ENCODE peak calls at places on chromosomes 13 and 19, in four cellular contexts. P is HepG2, E is K562, X is SK-N-SH. C is an unnamed sample.

GRCh38 chr19:51799311-51799997 is 4.5 kb downstream of the FPR3 start:
- DNase-seq in P (peak), X (peak), E (peak), C (no peak)

GRCh38 chr13:89324582-89324981 is 1653.4 kb downstream of the SLITRK5 start:
- DNase-seq in P (no peak), E (no peak), X (no peak), C (no peak)

GRCh38 chr13:22594041-22594440 is 586.7 kb upstream of the SGCG start:
- DNase-seq in X (no peak), E (no peak), P (peak), C (no peak)

GRCh38 chr19:50910722-50911121 is 473 bp downstream of the KLK4 start:
- DNase-seq in E (no peak), X (no peak), P (no peak), C (no peak)

GRCh38 chr19:31139871-31140505 is 209.2 kb downstream of the TSHZ3 start:
- DNase-seq in P (no peak), E (no peak), X (no peak), C (no peak)

GRCh38 chr19:19214892-19215291 is 3.1 kb downstream of the NCAN start:
- DNase-seq in E (peak), X (no peak), P (peak), C (no peak)

GRCh38 chr13:80341098-80341701 is at the start of gene SPRY2:
- DNase-seq in E (peak), P (peak), X (peak), C (peak)

GRCh38 chr19:17337675-17338439 is 504 bp downstream of the GTPBP3 start:
- DNase-seq in X (peak), P (no peak), E (peak), C (no peak)

GRCh38 chr13:73416093-73416492 is 357.3 kb downstream of the KLF5 start:
- DNase-seq in E (no peak), P (no peak), X (no peak), C (no peak)

GRCh38 chr19:7831452-7831851 is 1.4 kb downstream of the EVI5L start:
- DNase-seq in X (no peak), E (peak), P (peak), C (peak)

GRCh38 chr13:63208811-63209210 is 1793.2 kb upstream of the PCDH20 start:
- DNase-seq in E (no peak), X (no peak), P (no peak), C (no peak)

GRCh38 chr19:32203161-32203560 is 142.2 kb upstream of the ZNF507 start:
- DNase-seq in E (no peak), X (no peak), P (no peak), C (no peak)

GRCh38 chr19:32231020-32231419 is 114.4 kb upstream of the ZNF507 start:
- DNase-seq in P (no peak), X (no peak), E (no peak), C (no peak)

GRCh38 chr19:14395710-14396338 is 14.6 kb downstream of the ADGRE5 start:
- DNase-seq in P (no peak), E (no peak), X (no peak), C (no peak)

GRCh38 chr13:113551081-113552000 is 33.2 kb upstream of the TFDP1 start:
- DNase-seq in X (peak), P (no peak), E (no peak), C (no peak)

GRCh38 chr13:29524641-29525040 is 70.8 kb downstream of the SLC7A1 start:
- DNase-seq in P (no peak), E (no peak), X (no peak), C (no peak)

GRCh38 chr13:29522044-29522685 is 73.3 kb downstream of the SLC7A1 start:
- DNase-seq in E (no peak), P (no peak), X (no peak), C (no peak)

GRCh38 chr13:29521336-29521735 is 74.2 kb downstream of the SLC7A1 start:
- DNase-seq in E (no peak), X (no peak), P (no peak), C (no peak)

GRCh38 chr13:29524176-29524575 is 71.3 kb downstream of the SLC7A1 start:
- DNase-seq in P (no peak), X (no peak), E (no peak), C (no peak)

DNA sequence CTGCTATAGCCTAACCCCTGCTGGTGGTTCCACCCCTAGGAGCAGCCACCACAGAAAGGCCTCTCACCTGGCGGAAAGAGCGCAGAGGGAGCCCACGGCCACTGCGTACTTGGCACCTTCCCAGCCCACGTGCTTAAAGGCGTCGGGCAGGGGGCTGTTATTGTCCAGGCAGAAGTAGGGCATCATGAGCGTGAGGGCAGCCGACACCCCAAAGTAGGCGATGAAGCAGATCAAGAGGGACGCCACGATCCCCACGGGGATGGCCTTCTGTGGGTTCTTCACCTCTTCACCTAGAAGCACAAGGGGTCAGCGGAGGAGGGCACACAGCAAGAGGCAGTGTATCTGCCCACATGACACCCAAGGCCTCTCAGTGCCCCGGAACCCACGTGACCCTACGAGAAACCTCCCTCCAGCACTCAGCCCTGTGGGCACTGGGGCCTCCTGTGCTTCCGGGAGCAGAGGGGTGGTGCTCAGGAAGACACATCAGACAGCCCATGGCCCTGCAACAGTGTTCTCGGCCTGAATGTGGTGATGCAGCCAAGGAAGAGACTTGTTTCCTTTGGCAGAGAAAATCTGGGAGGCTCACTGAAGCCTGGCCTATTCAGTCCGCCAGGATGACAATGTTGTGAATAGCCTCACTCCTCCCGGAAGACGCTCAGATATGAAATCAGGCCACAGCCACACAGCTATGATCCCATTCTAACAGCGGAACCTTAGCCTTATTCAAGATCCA is 72.1 kb downstream of the SLC7A1 start:
- DNase-seq in X (no peak), E (no peak), P (no peak), C (no peak)
- TF ChIP-seq YY1 in X (no peak), E (no peak), P (no peak), C (no peak)

DNA sequence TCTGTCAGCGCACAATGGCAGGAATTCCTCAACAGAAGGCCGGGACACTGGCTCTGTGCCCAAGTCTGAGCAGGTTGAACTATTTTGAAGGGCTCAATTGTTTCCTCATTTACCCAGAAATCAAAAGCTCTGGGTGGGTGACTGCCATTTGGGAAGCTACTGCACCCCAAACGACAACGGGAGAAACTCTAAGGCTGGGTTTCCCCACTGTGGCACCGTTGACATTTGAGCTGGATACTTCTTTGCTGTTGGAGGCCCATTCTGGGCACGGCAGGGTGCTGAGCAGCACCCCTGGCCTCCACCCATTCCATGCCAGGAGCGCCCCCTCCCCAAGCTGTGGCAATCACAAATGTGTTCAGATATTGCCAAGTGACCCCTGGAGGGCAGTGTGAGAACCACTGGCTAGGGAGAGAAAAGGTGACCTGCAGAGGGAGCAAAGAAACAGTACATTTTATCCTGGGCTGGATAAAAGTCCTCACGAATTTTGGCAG is 62.5 kb downstream of the RFX2 start:
- DNase-seq in P (peak), E (peak), X (peak), C (peak)
- TF ChIP-seq ELF1 in P (no peak), E (no peak), X (no peak), C (no peak)

DNA sequence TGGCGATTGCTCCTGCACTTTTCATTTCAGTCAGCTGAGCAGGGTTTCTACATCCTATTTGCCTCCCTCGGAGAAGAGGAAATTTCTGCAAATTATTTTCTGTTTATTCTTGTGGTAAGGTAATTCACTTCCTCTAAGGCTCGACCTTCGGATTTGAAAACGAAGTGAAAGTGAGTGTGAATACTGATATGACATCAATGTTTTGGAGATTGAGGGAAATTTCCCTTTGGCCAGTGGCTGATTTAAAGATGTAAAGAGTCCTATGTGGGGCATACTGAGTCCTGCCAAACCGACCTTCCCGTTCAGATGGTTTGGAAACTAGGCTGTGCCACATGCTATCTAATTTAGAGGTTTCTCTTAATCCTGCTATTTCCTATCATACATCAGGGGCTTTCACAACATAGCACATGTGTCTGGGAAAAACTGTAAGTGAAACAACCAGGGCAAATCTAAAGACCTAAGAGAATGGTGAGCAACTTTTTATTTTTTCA is 112.4 kb downstream of the POSTN start:
- DNase-seq in X (no peak), P (no peak), E (no peak), C (no peak)
- TF ChIP-seq YY1 in X (no peak), P (no peak), E (no peak), C (no peak)

GRCh38 chr19:46731584-46731983 is 14.3 kb upstream of the FKRP start:
- DNase-seq in X (no peak), P (no peak), E (no peak), C (no peak)
- TF ChIP-seq ELF1 in X (no peak), P (no peak), E (no peak), C (no peak)

DNA sequence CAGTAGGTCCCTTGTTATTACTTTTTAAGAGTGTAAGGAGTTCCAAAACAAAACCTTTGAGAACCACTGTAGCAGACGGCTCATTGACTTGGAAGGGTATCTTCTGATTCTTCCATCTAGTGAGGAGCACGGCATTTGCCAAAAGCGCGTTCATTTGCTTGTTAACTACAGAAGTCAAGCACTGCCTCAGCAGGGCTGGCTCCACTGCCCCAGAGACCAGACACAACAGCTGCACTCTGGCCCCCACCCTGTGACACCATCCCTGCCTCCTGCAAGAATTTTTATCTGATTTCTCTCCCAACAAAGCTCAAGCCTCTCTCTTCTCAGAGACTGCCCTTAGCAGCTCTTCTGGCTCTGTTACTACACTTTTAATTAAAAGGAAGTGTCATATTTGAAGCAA is 20.7 kb upstream of the XPO4 start:
- DNase-seq in E (no peak), X (no peak), P (no peak), C (no peak)
- TF ChIP-seq YY1 in E (no peak), X (no peak), P (no peak), C (no peak)

GRCh38 chr19:15508035-15508710 is at the start of gene CYP4F22:
- DNase-seq in P (no peak), X (no peak), E (peak), C (no peak)
- TF ChIP-seq ELF1 in P (no peak), X (no peak), E (no peak), C (no peak)

GRCh38 chr19:12194827-12195500 is 32.1 kb downstream of the ZNF136 start:
- DNase-seq in P (no peak), E (no peak), X (peak), C (no peak)
- TF ChIP-seq YY1 in P (no peak), E (no peak), X (no peak), C (no peak)

GRCh38 chr19:48807590-48808308 is 3.1 kb downstream of the BCAT2 start:
- DNase-seq in X (peak), P (peak), E (peak), C (no peak)
- TF ChIP-seq ELF1 in X (no peak), P (no peak), E (no peak), C (no peak)